ENCODE peak calls at places on chromosomes 6 and 20, in nine cellular contexts. K is lung microvascular endothelial cell; S is stimulated activated CD4-positive, alpha-beta T cell treated with anti-CD3 and anti-CD28 coated beads, TNF-alpha, amount 100 ng/mL, for 24 hours; C is H4; M is psoas muscle; G is naive thymus-derived CD8-positive, alpha-beta T cell; R is fibroblast of the aortic adventitia; I is AG04449; F is hepatocyte. X is an unnamed sample.

GRCh38 chr6:139129284-139129683 is 5.6 kb upstream of the HECA start:
- DNase-seq in K (no peak), S (no peak), M (no peak), I (peak), G (no peak), C (peak), R (peak), F (no peak), X (no peak)

GRCh38 chr6:121584591-121585369 is 149.3 kb downstream of the GJA1 start:
- DNase-seq in G (no peak), C (no peak), M (no peak), F (no peak), R (peak), S (no peak), I (peak), K (no peak), X (no peak)

GRCh38 chr6:34154668-34155447 is 9.0 kb upstream of the GRM4 start:
- DNase-seq in M (peak), C (no peak), K (peak), R (peak), S (peak), I (no peak), G (peak), F (peak), X (peak)

GRCh38 chr20:56689318-56689717 is 60.2 kb downstream of the TFAP2C start:
- DNase-seq in M (no peak), S (no peak), I (no peak), F (no peak), G (no peak), C (peak), K (no peak), R (no peak), X (no peak)

GRCh38 chr6:73652637-73653570 is 888 bp downstream of the SLC17A5 start:
- DNase-seq in C (peak), F (peak), K (peak), I (no peak), R (peak), S (peak), G (peak), M (peak), X (peak)

GRCh38 chr6:95417856-95418255 is 159.5 kb upstream of the MANEA start:
- DNase-seq in F (no peak), K (no peak), R (no peak), I (no peak), S (no peak), M (no peak), C (no peak), G (no peak), X (no peak)

GRCh38 chr6:140041056-140041455 is 666.6 kb upstream of the CITED2 start:
- DNase-seq in G (no peak), I (no peak), M (no peak), F (no peak), R (peak), S (no peak), K (no peak), C (no peak), X (no peak)

GRCh38 chr6:52046456-52046855 is 41.0 kb downstream of the PKHD1 start:
- DNase-seq in R (no peak), C (no peak), M (no peak), S (no peak), G (no peak), K (no peak), I (no peak), F (no peak), X (no peak)

GRCh38 chr6:119273287-119273686 is 76.3 kb downstream of the MAN1A1 start:
- DNase-seq in S (no peak), M (no peak), F (no peak), G (no peak), C (no peak), K (no peak), R (no peak), I (no peak), X (no peak)

GRCh38 chr20:38630727-38631126 is 29.1 kb downstream of the ARHGAP40 start:
- DNase-seq in R (peak), G (no peak), F (no peak), S (no peak), C (no peak), K (no peak), I (no peak), M (no peak), X (no peak)

GRCh38 chr6:54681987-54682386 is 164.6 kb upstream of the FAM83B start:
- DNase-seq in S (no peak), C (peak), F (no peak), M (no peak), G (no peak), K (peak), R (peak), I (no peak), X (no peak)

GRCh38 chr6:25392372-25392771 is 113.2 kb downstream of the CARMIL1 start:
- DNase-seq in G (no peak), K (no peak), F (no peak), R (no peak), I (no peak), C (no peak), M (no peak), S (no peak), X (no peak)

GRCh38 chr20:54078296-54078695 is 7.9 kb upstream of the BCAS1 start:
- DNase-seq in F (no peak), K (no peak), R (no peak), C (no peak), G (no peak), M (no peak), I (no peak), S (peak), X (no peak)

GRCh38 chr6:72418495-72418894 is 203.4 kb upstream of the KCNQ5 start:
- DNase-seq in M (no peak), F (peak), C (peak), I (peak), R (peak), G (no peak), K (no peak), S (no peak), X (no peak)

GRCh38 chr6:122372647-122373046 is 26.8 kb upstream of the HSF2 start:
- DNase-seq in F (no peak), R (peak), K (peak), M (no peak), I (no peak), G (no peak), S (no peak), C (no peak), X (no peak)

GRCh38 chr6:41228616-41229015 is 467 bp downstream of the TREML4 start:
- DNase-seq in M (no peak), G (no peak), S (no peak), C (peak), R (peak), I (no peak), K (no peak), F (no peak), X (no peak)

GRCh38 chr6:4017058-4017457 is 61.9 kb downstream of the FAM217A start:
- DNase-seq in K (no peak), C (no peak), I (no peak), S (no peak), F (no peak), M (no peak), G (no peak), R (no peak), X (no peak)

GRCh38 chr6:6543181-6543879 is 45.2 kb upstream of the LY86 start:
- DNase-seq in R (no peak), G (no peak), I (no peak), F (no peak), C (no peak), K (no peak), M (no peak), S (no peak), X (no peak)

GRCh38 chr6:37473364-37474095 is 26.2 kb downstream of the CCDC167 start:
- DNase-seq in S (no peak), G (no peak), R (no peak), F (no peak), M (peak), K (no peak), I (no peak), C (no peak), X (no peak)

GRCh38 chr20:6940052-6940451 is 172.6 kb downstream of the BMP2 start:
- DNase-seq in C (peak), R (peak), F (peak), S (no peak), M (no peak), K (peak), I (no peak), G (no peak), X (no peak)

GRCh38 chr6:5302220-5302946 is 41.1 kb downstream of the FARS2 start:
- DNase-seq in R (no peak), S (peak), I (no peak), G (no peak), F (no peak), M (no peak), K (peak), C (no peak), X (peak)

GRCh38 chr6:136889271-136890193 is 32.6 kb upstream of the SLC35D3 start:
- DNase-seq in S (no peak), F (no peak), I (no peak), M (no peak), K (no peak), R (no peak), G (no peak), C (no peak), X (no peak)

GRCh38 chr6:28884423-28885148 is 39.2 kb downstream of the TRIM27 start:
- DNase-seq in I (no peak), K (no peak), R (no peak), G (peak), F (no peak), M (no peak), S (peak), C (no peak), X (peak)

GRCh38 chr6:30979690-30980089 is 3.8 kb upstream of the MUC21 start:
- DNase-seq in I (no peak), M (no peak), S (no peak), C (no peak), G (no peak), R (no peak), F (no peak), K (no peak), X (no peak)

X was measured in activated T-helper 9 cell treated with anti-CD3 and anti-CD28 coated beads, Interleukin-2, amount 50 U/mL, for 16 hours.